ENCODE peak calls at places on chromosomes 7 and 10, in ten cellular contexts. D is T-helper 17 cell; E is AG09319; U is cardiac muscle cell; K is cerebellar nuclear complex; Q is AG20443; A is CD8-positive, alpha-beta memory T cell; I is NCI-H2171; F is COLO829; X is heart left ventricle. Z is an unnamed sample.

GRCh38 chr10:114616516-114616915 is 41.6 kb downstream of the ABLIM1 start:
- DNase-seq in D (no peak), E (no peak), U (no peak), K (no peak), Q (peak; percentile 27), A (no peak), I (no peak), F (no peak), X (no peak), Z (no peak)

GRCh38 chr10:6416892-6417512 is 163.1 kb downstream of the PRKCQ start:
- DNase-seq in D (no peak), E (no peak), U (peak; percentile 68), K (no peak), Q (peak; percentile 64), A (peak; percentile 49), I (no peak), F (peak; percentile 50), X (no peak), Z (no peak)

GRCh38 chr10:69010151-69010640 is 21.6 kb downstream of the KIFBP start:
- DNase-seq in D (no peak), E (no peak), U (peak; percentile 34), K (no peak), Q (no peak), A (no peak), I (no peak), F (no peak), X (no peak), Z (no peak)

GRCh38 chr7:51369746-51370145 is 53.1 kb upstream of the COBL start:
- DNase-seq in D (no peak), E (no peak), U (peak; percentile 13), K (no peak), Q (no peak), A (no peak), I (no peak), F (no peak), X (no peak), Z (no peak)

GRCh38 chr10:112265745-112266144 is 17.5 kb upstream of the TECTB start:
- DNase-seq in D (no peak), E (no peak), U (no peak), K (no peak), Q (no peak), A (no peak), I (no peak), F (peak; percentile 12), X (no peak), Z (no peak)

GRCh38 chr10:10623958-10624590 is 393.6 kb upstream of the CELF2 start:
- DNase-seq in D (no peak), E (no peak), U (peak; percentile 35), K (no peak), Q (no peak), A (no peak), I (no peak), F (no peak), X (no peak), Z (no peak)

GRCh38 chr7:55504093-55504859 is 68.0 kb downstream of the VOPP1 start:
- DNase-seq in D (no peak), E (no peak), U (peak; percentile 21), K (no peak), Q (peak; percentile 73), A (no peak), I (no peak), F (peak; percentile 40), X (no peak), Z (no peak)

GRCh38 chr10:120729508-120729907 is 121.7 kb upstream of the WDR11 start:
- DNase-seq in D (no peak), E (no peak), U (no peak), K (no peak), Q (no peak), A (no peak), I (no peak), F (peak; percentile 7), X (no peak), Z (no peak)

GRCh38 chr7:99606531-99606930 is 8.5 kb downstream of the TMEM225B start:
- DNase-seq in D (no peak), E (no peak), U (no peak), K (no peak), Q (no peak), A (no peak), I (no peak), F (no peak), X (no peak), Z (no peak)

GRCh38 chr7:51376420-51377092 is 59.9 kb upstream of the COBL start:
- DNase-seq in D (no peak), E (no peak), U (peak; percentile 27), K (no peak), Q (no peak), A (no peak), I (no peak), F (no peak), X (no peak), Z (no peak)

GRCh38 chr10:6164271-6165095 is 38.2 kb upstream of the PFKFB3 start:
- DNase-seq in D (no peak), E (no peak), U (peak; percentile 31), K (no peak), Q (no peak), A (peak; percentile 52), I (no peak), F (no peak), X (no peak), Z (no peak)

GRCh38 chr10:98217793-98218192 is 50.2 kb downstream of the LOXL4 start:
- DNase-seq in D (no peak), E (no peak), U (no peak), K (no peak), Q (no peak), A (no peak), I (no peak), F (no peak), X (no peak), Z (no peak)

GRCh38 chr7:24052572-24053223 is 231.3 kb upstream of the NPY start:
- DNase-seq in D (no peak), E (peak; percentile 12), U (peak; percentile 46), K (no peak), Q (peak; percentile 30), A (no peak), I (no peak), F (peak; percentile 56), X (no peak), Z (no peak)

GRCh38 chr10:2928219-2928840 is 139.0 kb upstream of the PFKP start:
- DNase-seq in D (peak; percentile 27), E (peak; percentile 15), U (peak; percentile 71), K (peak; percentile 6), Q (peak; percentile 88), A (peak; percentile 7), I (no peak), F (peak; percentile 65), X (peak; percentile 67), Z (no peak)

GRCh38 chr10:100889546-100889945 is 23.2 kb upstream of the SLF2 start:
- DNase-seq in D (no peak), E (no peak), U (no peak), K (no peak), Q (no peak), A (no peak), I (no peak), F (no peak), X (no peak), Z (no peak)

GRCh38 chr7:131076711-131077170 is 250.9 kb upstream of the MKLN1 start:
- DNase-seq in D (no peak), E (no peak), U (peak; percentile 51), K (no peak), Q (peak; percentile 39), A (no peak), I (no peak), F (peak; percentile 92), X (no peak), Z (no peak)

GRCh38 chr10:128013626-128014025 is 106.7 kb downstream of the PTPRE start:
- DNase-seq in D (no peak), E (no peak), U (no peak), K (no peak), Q (no peak), A (no peak), I (no peak), F (no peak), X (no peak), Z (no peak)

GRCh38 chr7:128309921-128310320 is 33.8 kb downstream of the RBM28 start:
- DNase-seq in D (no peak), E (no peak), U (no peak), K (no peak), Q (no peak), A (no peak), I (no peak), F (no peak), X (no peak), Z (no peak)

GRCh38 chr10:8042032-8042863 is 12.2 kb upstream of the GATA3 start:
- DNase-seq in D (no peak), E (no peak), U (no peak), K (no peak), Q (peak; percentile 10), A (no peak), I (no peak), F (no peak), X (no peak), Z (no peak)

GRCh38 chr7:140229101-140229525 is 52.3 kb upstream of the KDM7A start:
- DNase-seq in D (no peak), E (no peak), U (no peak), K (no peak), Q (no peak), A (no peak), I (no peak), F (no peak), X (no peak), Z (no peak)

GRCh38 chr7:45888185-45888992 is at the start of gene IGFBP1:
- DNase-seq in D (no peak), E (no peak), U (peak; percentile 42), K (no peak), Q (peak; percentile 72), A (no peak), I (peak; percentile 6), F (no peak), X (no peak), Z (no peak)

GRCh38 chr7:71694678-71695077 is 562.7 kb downstream of the GALNT17 start:
- DNase-seq in D (no peak), E (no peak), U (no peak), K (no peak), Q (no peak), A (no peak), I (peak; percentile 32), F (no peak), X (no peak), Z (no peak)

GRCh38 chr7:42913591-42913990 is 1.7 kb upstream of the C7orf25 start:
- DNase-seq in D (no peak), E (no peak), U (peak; percentile 96), K (no peak), Q (no peak), A (peak; percentile 36), I (no peak), F (no peak), X (no peak), Z (no peak)

GRCh38 chr10:128219295-128219694 is 93.1 kb upstream of the MKI67 start:
- DNase-seq in D (no peak), E (no peak), U (no peak), K (no peak), Q (no peak), A (no peak), I (no peak), F (no peak), X (no peak), Z (no peak)

GRCh38 chr10:83166344-83166743 is 973.0 kb upstream of the GHITM start:
- DNase-seq in D (no peak), E (no peak), U (no peak), K (no peak), Q (no peak), A (no peak), I (no peak), F (no peak), X (no peak), Z (no peak)

GRCh38 chr10:88205842-88206446 is 342.5 kb downstream of the PTEN start:
- DNase-seq in D (no peak), E (no peak), U (peak; percentile 15), K (no peak), Q (no peak), A (no peak), I (no peak), F (no peak), X (no peak), Z (no peak)

GRCh38 chr10:120541971-120542370 is 84.9 kb downstream of the PLPP4 start:
- DNase-seq in D (no peak), E (no peak), U (no peak), K (no peak), Q (no peak), A (no peak), I (no peak), F (no peak), X (no peak), Z (no peak)

GRCh38 chr7:65820287-65820950 is 52.5 kb upstream of the VKORC1L1 start:
- DNase-seq in D (no peak), E (no peak), U (peak; percentile 29), K (no peak), Q (no peak), A (no peak), I (no peak), F (no peak), X (no peak), Z (no peak)